ENCODE peak calls at places on chromosomes 12 and 14, in five cellular contexts. Y is K562, T is stomach, E is tibial nerve, B is A549. Z is an unnamed sample.
A peak's percentile ranks its signal among the peaks of the same experiment; 100 is the strongest.

GRCh38 chr12:112418596-112419268 is at the start of gene PTPN11:
- DNase-seq in B (peak; percentile 64), E (peak; percentile 85), T (peak; percentile 87), Y (peak; percentile 88), Z (peak; percentile 88)

GRCh38 chr14:72573725-72574426 is 320.0 kb downstream of the DPF3 start:
- DNase-seq in Y (no peak), B (no peak), E (no peak), T (no peak), Z (no peak)

GRCh38 chr12:79689477-79690155 is 1.1 kb downstream of the PAWR start:
- DNase-seq in Y (no peak), T (peak; percentile 49), E (peak; percentile 31), B (peak; percentile 38), Z (peak; percentile 61)

GRCh38 chr14:105300542-105301102 is at the start of gene BRF1:
- DNase-seq in T (peak; percentile 95), E (peak; percentile 90), Y (peak; percentile 90), B (peak; percentile 85), Z (peak; percentile 99)

GRCh38 chr12:28878629-28879028 is 270.4 kb upstream of the FAR2 start:
- DNase-seq in B (no peak), Y (no peak), T (no peak), E (no peak), Z (no peak)

GRCh38 chr14:32087173-32087861 is 10.2 kb downstream of the ARHGAP5 start:
- DNase-seq in T (no peak), B (peak; percentile 35), E (no peak), Y (peak; percentile 3), Z (no peak)

GRCh38 chr14:104504172-104504735 is 75.3 kb upstream of the C14orf180 start:
- DNase-seq in B (no peak), T (no peak), Y (no peak), E (no peak), Z (peak; percentile 45)

GRCh38 chr12:4153343-4153892 is 120.1 kb upstream of the CCND2 start:
- DNase-seq in Y (peak; percentile 81), B (no peak), E (no peak), T (no peak), Z (no peak)

GRCh38 chr14:90228478-90228877 is 27.9 kb upstream of the PSMC1 start:
- DNase-seq in E (no peak), T (no peak), Y (no peak), B (no peak), Z (no peak)

GRCh38 chr14:103607039-103607668 is 21.9 kb upstream of the KLC1 start:
- DNase-seq in E (peak; percentile 74), Y (peak; percentile 40), T (peak; percentile 52), B (no peak), Z (no peak)

GRCh38 chr14:50000215-50001145 is 107.6 kb downstream of the ARF6 start:
- DNase-seq in E (peak; percentile 42), B (no peak), Y (no peak), T (peak; percentile 56), Z (peak; percentile 78)

GRCh38 chr14:59755388-59755787 is 115.2 kb downstream of the RTN1 start:
- DNase-seq in B (no peak), T (no peak), E (no peak), Y (no peak), Z (no peak)

GRCh38 chr14:76589246-76589645 is 172.0 kb upstream of the VASH1 start:
- DNase-seq in T (no peak), E (no peak), Y (no peak), B (no peak), Z (no peak)

GRCh38 chr14:103103461-103104388 is 9.2 kb downstream of the EXOC3L4 start:
- DNase-seq in T (peak; percentile 87), Y (no peak), E (no peak), B (peak; percentile 88), Z (peak; percentile 92)

GRCh38 chr12:118500302-118500701 is 123.9 kb downstream of the SUDS3 start:
- DNase-seq in E (no peak), Y (no peak), T (no peak), B (no peak), Z (no peak)

GRCh38 chr12:31874961-31875608 is 84.1 kb upstream of the RESF1 start:
- DNase-seq in B (peak; percentile 40), E (peak; percentile 11), Y (peak; percentile 19), T (peak; percentile 55), Z (no peak)

GRCh38 chr12:32106153-32106516 is 512 bp upstream of the BICD1 start:
- DNase-seq in Y (peak; percentile 29), E (no peak), B (no peak), T (no peak), Z (no peak)

GRCh38 chr12:29317556-29318363 is 63.2 kb downstream of the ERGIC2 start:
- DNase-seq in E (peak; percentile 24), Y (peak; percentile 46), B (peak; percentile 24), T (peak; percentile 38), Z (peak; percentile 35)

GRCh38 chr14:28813810-28814209 is 47.2 kb downstream of the FOXG1 start:
- DNase-seq in B (no peak), E (no peak), Y (no peak), T (no peak), Z (no peak)

GRCh38 chr14:23351681-23352505 is 794 bp downstream of the SLC22A17 start:
- DNase-seq in T (no peak), Y (no peak), B (no peak), E (no peak), Z (no peak)

GRCh38 chr14:90523961-90524875 is 127.4 kb downstream of the CALM1 start:
- DNase-seq in T (no peak), E (no peak), Y (no peak), B (no peak), Z (no peak)

GRCh38 chr12:50504798-50505385 is at the start of gene DIP2B:
- DNase-seq in E (peak; percentile 95), B (peak; percentile 73), Y (peak; percentile 92), T (peak; percentile 97), Z (peak; percentile 98)
- TF ChIP-seq EP300 in E (peak; percentile 94), B (no peak), Y (no peak), T (no peak), Z (no peak)

GRCh38 chr12:56317675-56318074 is 1.9 kb upstream of the CNPY2 start:
- DNase-seq in T (no peak), E (no peak), Y (no peak), B (no peak), Z (no peak)

GRCh38 chr12:56315256-56315625 is 547 bp downstream of the CNPY2 start:
- DNase-seq in Y (peak; percentile 22), T (no peak), E (no peak), B (no peak), Z (peak; percentile 31)

GRCh38 chr12:56311003-56311402 is 4.8 kb downstream of the CNPY2 start:
- DNase-seq in Y (no peak), B (no peak), E (no peak), T (no peak), Z (no peak)

GRCh38 chr12:56321027-56321426 is 5.2 kb upstream of the CNPY2 start:
- DNase-seq in E (no peak), B (no peak), Y (no peak), T (no peak), Z (no peak)

GRCh38 chr12:56315626-56316473 is at the start of gene CNPY2:
- DNase-seq in B (peak; percentile 97), E (peak; percentile 94), T (peak; percentile 95), Y (peak; percentile 94), Z (peak; percentile 98)
- TF ChIP-seq EP300 in B (no peak), E (peak; percentile 89), T (no peak), Y (no peak), Z (no peak)

GRCh38 chr12:89353823-89354629 is 1.7 kb upstream of the DUSP6 start:
- DNase-seq in E (peak; percentile 40), B (peak; percentile 75), Y (no peak), T (peak; percentile 86), Z (peak; percentile 98)

GRCh38 chr12:89352242-89352491 is 134 bp downstream of the DUSP6 start:
- DNase-seq in Y (no peak), T (no peak), E (no peak), B (no peak), Z (no peak)

GRCh38 chr12:89351489-89352241 is 636 bp downstream of the DUSP6 start:
- DNase-seq in E (no peak), B (peak; percentile 32), T (peak; percentile 47), Y (no peak), Z (peak; percentile 90)

GRCh38 chr12:89353188-89353822 is 1.0 kb upstream of the DUSP6 start:
- DNase-seq in E (peak; percentile 33), Y (no peak), T (peak; percentile 73), B (peak; percentile 84), Z (peak; percentile 95)

GRCh38 chr12:89352492-89353187 is at the start of gene DUSP6:
- DNase-seq in T (peak; percentile 92), B (peak; percentile 98), Y (no peak), E (peak; percentile 92), Z (peak; percentile 97)
- TF ChIP-seq EP300 in T (no peak), B (no peak), Y (no peak), E (peak; percentile 98), Z (peak; percentile 54)

GRCh38 chr14:92495041-92495440 is 18.5 kb upstream of the RIN3 start:
- DNase-seq in Y (no peak), T (no peak), B (no peak), E (no peak), Z (peak; percentile 71)

GRCh38 chr14:92493024-92493423 is 20.6 kb upstream of the RIN3 start:
- DNase-seq in T (no peak), Y (no peak), E (no peak), B (no peak), Z (peak; percentile 15)

GRCh38 chr14:92494512-92494911 is 19.1 kb upstream of the RIN3 start:
- DNase-seq in T (no peak), Y (no peak), E (no peak), B (no peak), Z (no peak)

GRCh38 chr14:92492261-92492660 is 21.3 kb upstream of the RIN3 start:
- DNase-seq in B (no peak), Y (no peak), E (peak; percentile 43), T (no peak), Z (no peak)

GRCh38 chr14:92493492-92493891 is 20.1 kb upstream of the RIN3 start:
- DNase-seq in T (no peak), B (no peak), E (no peak), Y (no peak), Z (peak; percentile 34)
- TF ChIP-seq EP300 in T (no peak), B (no peak), E (no peak), Y (no peak), Z (no peak)

DNA sequence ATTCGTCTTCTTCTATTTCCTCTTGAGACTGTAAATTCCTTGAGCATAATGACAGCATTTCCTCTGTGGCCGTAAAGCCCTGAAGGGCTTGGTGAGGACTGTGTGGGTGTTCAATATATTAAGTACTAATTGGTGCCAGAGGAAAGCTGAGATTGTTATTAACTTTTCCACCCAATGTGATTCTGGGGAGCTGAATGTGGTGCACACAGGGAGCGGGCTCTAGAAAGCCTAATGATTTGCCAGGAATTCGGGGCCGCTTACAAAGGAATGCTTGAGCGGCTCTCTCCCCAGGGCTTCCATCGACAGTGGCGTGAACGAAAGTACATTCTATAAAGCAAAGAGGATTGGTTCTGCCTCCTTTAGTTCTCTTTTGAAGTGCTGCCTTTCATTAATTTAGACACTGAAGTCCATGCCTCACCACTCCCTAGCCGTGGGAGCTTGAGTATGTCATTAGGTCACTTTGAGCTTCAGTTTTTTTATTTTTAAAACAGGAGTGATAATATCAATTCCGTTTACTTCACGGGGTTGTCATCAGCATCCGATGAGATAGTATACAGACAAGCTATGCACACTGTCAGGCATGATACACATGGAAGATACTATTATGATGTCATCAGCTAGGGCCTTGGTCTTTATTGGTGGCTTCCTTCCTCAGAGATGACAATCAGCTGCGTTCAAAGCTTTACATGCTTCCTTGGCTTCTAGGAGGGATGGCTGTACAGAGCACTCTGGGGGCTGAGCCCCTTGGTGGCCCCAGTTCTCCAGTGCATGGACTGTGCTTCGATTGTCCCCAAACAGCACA is 11.0 kb upstream of the GSG1 start:
- DNase-seq in Y (no peak), B (no peak), T (no peak), E (no peak), Z (no peak)
- TF ChIP-seq EP300 in Y (no peak), B (no peak), T (no peak), E (no peak), Z (no peak)

Z was measured in upper lobe of left lung.